ENCODE peak calls at places on chromosome 22, in seven cellular contexts. One of them, this sample, is unnamed.

GRCh38 chr22:47373648-47374272 is 611.3 kb downstream of the TBC1D22A start:
- DNase-seq in kidney: no peak
- DNase-seq in cardiac fibroblast: no peak
- DNase-seq in mammary epithelial cell: no peak
- DNase-seq in AG04449: no peak
- DNase-seq in psoas muscle: no peak
- DNase-seq in HCT116: no peak
- DNase-seq in this sample: no peak

GRCh38 chr22:44452531-44453420 is 45.3 kb downstream of the RTL6 start:
- DNase-seq in mammary epithelial cell: no peak
- DNase-seq in HCT116: no peak
- DNase-seq in AG04449: no peak
- DNase-seq in kidney: peak; percentile 8
- DNase-seq in psoas muscle: no peak
- DNase-seq in cardiac fibroblast: no peak
- DNase-seq in this sample: no peak

GRCh38 chr22:46958649-46959048 is 196.2 kb downstream of the TBC1D22A start:
- DNase-seq in AG04449: no peak
- DNase-seq in cardiac fibroblast: no peak
- DNase-seq in HCT116: no peak
- DNase-seq in kidney: no peak
- DNase-seq in psoas muscle: no peak
- DNase-seq in mammary epithelial cell: no peak
- DNase-seq in this sample: no peak

GRCh38 chr22:44133161-44133560 is 47.6 kb upstream of the PARVG start:
- DNase-seq in AG04449: no peak
- DNase-seq in HCT116: no peak
- DNase-seq in kidney: no peak
- DNase-seq in psoas muscle: no peak
- DNase-seq in mammary epithelial cell: no peak
- DNase-seq in cardiac fibroblast: no peak
- DNase-seq in this sample: no peak

GRCh38 chr22:49203091-49203862 is 624.4 kb downstream of the BRD1 start:
- DNase-seq in cardiac fibroblast: no peak
- DNase-seq in kidney: peak; percentile 45
- DNase-seq in mammary epithelial cell: no peak
- DNase-seq in AG04449: no peak
- DNase-seq in psoas muscle: no peak
- DNase-seq in HCT116: no peak
- DNase-seq in this sample: no peak

GRCh38 chr22:44685384-44686056 is 16.5 kb upstream of the PRR5 start:
- DNase-seq in mammary epithelial cell: peak; percentile 97
- DNase-seq in HCT116: peak; percentile 35
- DNase-seq in psoas muscle: peak; percentile 36
- DNase-seq in kidney: no peak
- DNase-seq in AG04449: no peak
- DNase-seq in cardiac fibroblast: peak; percentile 59
- DNase-seq in this sample: peak; percentile 59

GRCh38 chr22:45204241-45204640 is 36.5 kb downstream of the KIAA0930 start:
- DNase-seq in mammary epithelial cell: no peak
- DNase-seq in cardiac fibroblast: no peak
- DNase-seq in AG04449: no peak
- DNase-seq in psoas muscle: no peak
- DNase-seq in HCT116: no peak
- DNase-seq in kidney: no peak
- DNase-seq in this sample: no peak

GRCh38 chr22:45472426-45472825 is 30.3 kb upstream of the FBLN1 start:
- DNase-seq in AG04449: no peak
- DNase-seq in cardiac fibroblast: no peak
- DNase-seq in HCT116: no peak
- DNase-seq in mammary epithelial cell: peak; percentile 23
- DNase-seq in kidney: no peak
- DNase-seq in psoas muscle: no peak
- DNase-seq in this sample: no peak

GRCh38 chr22:27768027-27768640 is 33.4 kb downstream of the MN1 start:
- DNase-seq in kidney: no peak
- DNase-seq in cardiac fibroblast: no peak
- DNase-seq in HCT116: no peak
- DNase-seq in AG04449: no peak
- DNase-seq in mammary epithelial cell: no peak
- DNase-seq in psoas muscle: no peak
- DNase-seq in this sample: no peak

GRCh38 chr22:45952151-45952550 is 24.8 kb downstream of the WNT7B start:
- DNase-seq in mammary epithelial cell: no peak
- DNase-seq in cardiac fibroblast: no peak
- DNase-seq in AG04449: no peak
- DNase-seq in kidney: no peak
- DNase-seq in HCT116: no peak
- DNase-seq in psoas muscle: no peak
- DNase-seq in this sample: no peak

GRCh38 chr22:50269573-50270301 is 443 bp downstream of the MAPK11 start:
- DNase-seq in kidney: no peak
- DNase-seq in HCT116: no peak
- DNase-seq in psoas muscle: no peak
- DNase-seq in cardiac fibroblast: peak; percentile 61
- DNase-seq in AG04449: no peak
- DNase-seq in mammary epithelial cell: no peak
- DNase-seq in this sample: no peak

GRCh38 chr22:36164621-36165020 is 4.1 kb upstream of the APOL3 start:
- DNase-seq in mammary epithelial cell: no peak
- DNase-seq in AG04449: no peak
- DNase-seq in kidney: no peak
- DNase-seq in psoas muscle: no peak
- DNase-seq in HCT116: no peak
- DNase-seq in cardiac fibroblast: no peak
- DNase-seq in this sample: no peak

GRCh38 chr22:42300286-42301071 is 30.0 kb upstream of the TCF20 start:
- DNase-seq in AG04449: no peak
- DNase-seq in psoas muscle: no peak
- DNase-seq in HCT116: no peak
- DNase-seq in cardiac fibroblast: no peak
- DNase-seq in kidney: no peak
- DNase-seq in mammary epithelial cell: peak; percentile 83
- DNase-seq in this sample: peak; percentile 39
- H3K4me3 ChIP-seq in AG04449: no peak overlapping the region
- H3K4me3 ChIP-seq in psoas muscle: no peak overlapping the region
- H3K4me3 ChIP-seq in HCT116: no peak overlapping the region
- H3K4me3 ChIP-seq in cardiac fibroblast: no peak overlapping the region
- H3K4me3 ChIP-seq in kidney: no peak overlapping the region
- H3K4me3 ChIP-seq in mammary epithelial cell: no peak overlapping the region
- H3K4me3 ChIP-seq in this sample: no peak overlapping the region

GRCh38 chr22:17117890-17118289 is 3.3 kb downstream of the TMEM121B start:
- DNase-seq in HCT116: no peak
- DNase-seq in AG04449: no peak
- DNase-seq in psoas muscle: no peak
- DNase-seq in kidney: no peak
- DNase-seq in cardiac fibroblast: no peak
- DNase-seq in mammary epithelial cell: no peak
- DNase-seq in this sample: peak; percentile 21
- TF ChIP-seq CTCF in HCT116: no peak
- TF ChIP-seq CTCF in AG04449: no peak
- TF ChIP-seq CTCF in psoas muscle: no peak
- TF ChIP-seq CTCF in kidney: no peak
- TF ChIP-seq CTCF in cardiac fibroblast: no peak
- TF ChIP-seq CTCF in mammary epithelial cell: no peak
- TF ChIP-seq CTCF in this sample: no peak

GRCh38 chr22:38304526-38304925 is 12.7 kb downstream of the CSNK1E start:
- DNase-seq in psoas muscle: peak; percentile 48
- DNase-seq in AG04449: no peak
- DNase-seq in kidney: no peak
- DNase-seq in HCT116: no peak
- DNase-seq in mammary epithelial cell: no peak
- DNase-seq in cardiac fibroblast: peak; percentile 31
- DNase-seq in this sample: no peak

GRCh38 chr22:38302906-38303305 is 14.3 kb downstream of the CSNK1E start:
- DNase-seq in AG04449: no peak
- DNase-seq in HCT116: no peak
- DNase-seq in cardiac fibroblast: no peak
- DNase-seq in kidney: no peak
- DNase-seq in psoas muscle: no peak
- DNase-seq in mammary epithelial cell: no peak
- DNase-seq in this sample: no peak

GRCh38 chr22:38303974-38304373 is 13.3 kb downstream of the CSNK1E start:
- DNase-seq in psoas muscle: no peak
- DNase-seq in HCT116: no peak
- DNase-seq in mammary epithelial cell: no peak
- DNase-seq in cardiac fibroblast: peak; percentile 22
- DNase-seq in kidney: no peak
- DNase-seq in AG04449: no peak
- DNase-seq in this sample: no peak

GRCh38 chr22:38308791-38309498 is 8.3 kb downstream of the CSNK1E start:
- DNase-seq in kidney: no peak
- DNase-seq in AG04449: no peak
- DNase-seq in cardiac fibroblast: no peak
- DNase-seq in HCT116: no peak
- DNase-seq in mammary epithelial cell: no peak
- DNase-seq in psoas muscle: no peak
- DNase-seq in this sample: no peak

GRCh38 chr22:38305481-38306448 is 11.5 kb downstream of the CSNK1E start:
- DNase-seq in cardiac fibroblast: peak; percentile 78
- DNase-seq in HCT116: no peak
- DNase-seq in AG04449: no peak
- DNase-seq in kidney: no peak
- DNase-seq in mammary epithelial cell: peak; percentile 63
- DNase-seq in psoas muscle: no peak
- DNase-seq in this sample: peak; percentile 91
- H3K4me3 ChIP-seq in cardiac fibroblast: no peak overlapping the region
- H3K4me3 ChIP-seq in HCT116: no peak overlapping the region
- H3K4me3 ChIP-seq in AG04449: no peak overlapping the region
- H3K4me3 ChIP-seq in kidney: no peak overlapping the region
- H3K4me3 ChIP-seq in mammary epithelial cell: no peak overlapping the region
- H3K4me3 ChIP-seq in psoas muscle: no peak overlapping the region
- H3K4me3 ChIP-seq in this sample: peak overlapping the region; percentile 23

GRCh38 chr22:26462051-26462450 is 21.5 kb downstream of the HPS4 start:
- DNase-seq in AG04449: no peak
- DNase-seq in psoas muscle: no peak
- DNase-seq in kidney: no peak
- DNase-seq in HCT116: no peak
- DNase-seq in mammary epithelial cell: no peak
- DNase-seq in cardiac fibroblast: no peak
- DNase-seq in this sample: no peak

GRCh38 chr22:26461188-26461810 is 22.3 kb downstream of the HPS4 start:
- DNase-seq in HCT116: peak; percentile 18
- DNase-seq in mammary epithelial cell: peak; percentile 12
- DNase-seq in cardiac fibroblast: peak; percentile 43
- DNase-seq in kidney: no peak
- DNase-seq in AG04449: no peak
- DNase-seq in psoas muscle: peak; percentile 63
- DNase-seq in this sample: no peak

GRCh38 chr22:26460202-26460601 is 23.4 kb downstream of the HPS4 start:
- DNase-seq in mammary epithelial cell: peak; percentile 47
- DNase-seq in HCT116: no peak
- DNase-seq in AG04449: no peak
- DNase-seq in cardiac fibroblast: no peak
- DNase-seq in kidney: no peak
- DNase-seq in psoas muscle: no peak
- DNase-seq in this sample: no peak

GRCh38 chr22:26453812-26454500 is 24.9 kb downstream of the ASPHD2 start:
- DNase-seq in mammary epithelial cell: no peak
- DNase-seq in HCT116: no peak
- DNase-seq in kidney: no peak
- DNase-seq in psoas muscle: no peak
- DNase-seq in AG04449: no peak
- DNase-seq in cardiac fibroblast: no peak
- DNase-seq in this sample: no peak

GRCh38 chr22:26457661-26458272 is 25.8 kb downstream of the HPS4 start:
- DNase-seq in HCT116: no peak
- DNase-seq in cardiac fibroblast: no peak
- DNase-seq in mammary epithelial cell: no peak
- DNase-seq in psoas muscle: no peak
- DNase-seq in kidney: no peak
- DNase-seq in AG04449: no peak
- DNase-seq in this sample: no peak
- TF ChIP-seq CTCF in HCT116: no peak
- TF ChIP-seq CTCF in cardiac fibroblast: no peak
- TF ChIP-seq CTCF in mammary epithelial cell: no peak
- TF ChIP-seq CTCF in psoas muscle: no peak
- TF ChIP-seq CTCF in kidney: no peak
- TF ChIP-seq CTCF in AG04449: no peak
- TF ChIP-seq CTCF in this sample: no peak

GRCh38 chr22:38335077-38335476 is 17.8 kb upstream of the CSNK1E start:
- DNase-seq in AG04449: no peak
- DNase-seq in psoas muscle: no peak
- DNase-seq in mammary epithelial cell: peak; percentile 43
- DNase-seq in HCT116: no peak
- DNase-seq in cardiac fibroblast: no peak
- DNase-seq in kidney: no peak
- DNase-seq in this sample: no peak

GRCh38 chr22:38338772-38339379 is 21.6 kb upstream of the CSNK1E start:
- DNase-seq in psoas muscle: no peak
- DNase-seq in mammary epithelial cell: no peak
- DNase-seq in cardiac fibroblast: no peak
- DNase-seq in AG04449: no peak
- DNase-seq in kidney: peak; percentile 26
- DNase-seq in HCT116: no peak
- DNase-seq in this sample: no peak

DNA sequence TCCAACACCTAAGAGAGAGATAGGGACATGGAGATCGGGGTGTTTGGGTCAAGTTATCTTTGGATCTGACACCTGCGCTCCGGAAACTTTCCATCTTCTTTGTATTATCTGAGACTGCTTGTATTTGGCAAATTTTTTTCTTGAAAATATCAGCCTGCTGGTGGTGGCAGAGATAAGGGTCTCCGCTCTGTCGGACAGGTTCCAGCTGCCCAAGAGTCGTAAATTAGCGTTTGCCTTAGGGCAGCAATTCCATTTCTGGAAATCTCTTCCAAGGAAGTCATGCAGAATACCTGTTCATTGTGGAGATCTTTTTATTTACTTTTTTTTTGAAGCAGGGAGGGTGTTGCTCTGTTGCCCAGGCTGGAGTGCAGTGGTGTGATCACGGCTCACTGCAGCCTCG is 19.5 kb upstream of the CSNK1E start:
- DNase-seq in kidney: no peak
- DNase-seq in cardiac fibroblast: no peak
- DNase-seq in psoas muscle: no peak
- DNase-seq in mammary epithelial cell: no peak
- DNase-seq in HCT116: no peak
- DNase-seq in AG04449: no peak
- DNase-seq in this sample: no peak
- H3K4me3 ChIP-seq in kidney: no peak overlapping the region
- H3K4me3 ChIP-seq in cardiac fibroblast: peak overlapping the region; percentile 54
- H3K4me3 ChIP-seq in psoas muscle: peak overlapping the region; percentile 52
- H3K4me3 ChIP-seq in mammary epithelial cell: no peak overlapping the region
- H3K4me3 ChIP-seq in HCT116: no peak overlapping the region
- H3K4me3 ChIP-seq in AG04449: peak overlapping the region; percentile 59
- H3K4me3 ChIP-seq in this sample: peak overlapping the region; percentile 51

This sample was measured in GM12864.